ENCODE peak calls at places on chromosomes 3 and 15, in four cellular contexts. One of them, this sample, is unnamed.

GRCh38 chr3:86175593-86175992 is 815.4 kb downstream of the VGLL3 start:
- DNase-seq in GM12878: no peak
- DNase-seq in HCT116: no peak
- DNase-seq in HepG2: no peak
- DNase-seq in this sample: peak; percentile 73

GRCh38 chr3:195172285-195172684 is 98.7 kb downstream of the XXYLT1 start:
- DNase-seq in GM12878: no peak
- DNase-seq in HepG2: no peak
- DNase-seq in HCT116: no peak
- DNase-seq in this sample: no peak

GRCh38 chr3:127889976-127890650 is 24.9 kb upstream of the KBTBD12 start:
- DNase-seq in HCT116: no peak
- DNase-seq in HepG2: no peak
- DNase-seq in GM12878: no peak
- DNase-seq in this sample: no peak

GRCh38 chr15:90762109-90762508 is 45.0 kb downstream of the BLM start:
- DNase-seq in HepG2: no peak
- DNase-seq in GM12878: no peak
- DNase-seq in HCT116: no peak
- DNase-seq in this sample: no peak

GRCh38 chr15:78418681-78419080 is 19.3 kb upstream of the IREB2 start:
- DNase-seq in HepG2: peak; percentile 54
- DNase-seq in GM12878: no peak
- DNase-seq in HCT116: no peak
- DNase-seq in this sample: no peak

GRCh38 chr15:54250351-54250750 is 272.1 kb downstream of the UNC13C start:
- DNase-seq in GM12878: no peak
- DNase-seq in HepG2: no peak
- DNase-seq in HCT116: no peak
- DNase-seq in this sample: no peak

GRCh38 chr15:98779463-98780071 is 131.2 kb downstream of the IGF1R start:
- DNase-seq in HCT116: peak; percentile 49
- DNase-seq in HepG2: peak; percentile 64
- DNase-seq in GM12878: peak; percentile 41
- DNase-seq in this sample: peak; percentile 80

GRCh38 chr15:83205725-83206324 is 1.8 kb downstream of the HDGFL3 start:
- DNase-seq in HepG2: no peak
- DNase-seq in HCT116: no peak
- DNase-seq in GM12878: no peak
- DNase-seq in this sample: no peak

GRCh38 chr15:29670266-29670665 is 152.0 kb downstream of the TJP1 start:
- DNase-seq in HCT116: no peak
- DNase-seq in GM12878: no peak
- DNase-seq in HepG2: no peak
- DNase-seq in this sample: no peak

GRCh38 chr3:52070724-52071621 is 14.6 kb upstream of the DUSP7 start:
- DNase-seq in HCT116: no peak
- DNase-seq in HepG2: no peak
- DNase-seq in GM12878: no peak
- DNase-seq in this sample: no peak

GRCh38 chr3:183697610-183698317 is at the start of gene YEATS2:
- DNase-seq in HCT116: peak; percentile 23
- DNase-seq in HepG2: peak; percentile 31
- DNase-seq in GM12878: no peak
- DNase-seq in this sample: peak; percentile 43

GRCh38 chr15:22257047-22257667 is 176.8 kb downstream of the OR4M2 start:
- DNase-seq in GM12878: no peak
- DNase-seq in HepG2: no peak
- DNase-seq in HCT116: no peak
- DNase-seq in this sample: peak; percentile 63

GRCh38 chr3:51353566-51354140 is 31.4 kb upstream of the MANF start:
- DNase-seq in GM12878: no peak
- DNase-seq in HepG2: no peak
- DNase-seq in HCT116: no peak
- DNase-seq in this sample: no peak

GRCh38 chr15:85314139-85314538 is 66.3 kb upstream of the AKAP13 start:
- DNase-seq in HCT116: no peak
- DNase-seq in GM12878: no peak
- DNase-seq in HepG2: no peak
- DNase-seq in this sample: no peak

GRCh38 chr3:168061332-168061996 is 34.3 kb downstream of the GOLIM4 start:
- DNase-seq in GM12878: no peak
- DNase-seq in HepG2: peak; percentile 13
- DNase-seq in HCT116: no peak
- DNase-seq in this sample: no peak

GRCh38 chr3:190366145-190366544 is 21.8 kb upstream of the CLDN16 start:
- DNase-seq in GM12878: no peak
- DNase-seq in HepG2: no peak
- DNase-seq in HCT116: no peak
- DNase-seq in this sample: no peak

GRCh38 chr3:195100903-195101591 is 169.9 kb downstream of the XXYLT1 start:
- DNase-seq in GM12878: no peak
- DNase-seq in HCT116: no peak
- DNase-seq in HepG2: no peak
- DNase-seq in this sample: no peak

GRCh38 chr3:12471228-12471627 is 13.1 kb upstream of the TSEN2 start:
- DNase-seq in GM12878: no peak
- DNase-seq in HCT116: peak; percentile 92
- DNase-seq in HepG2: peak; percentile 36
- DNase-seq in this sample: no peak

GRCh38 chr15:77654975-77655374 is 22.3 kb upstream of the LINGO1 start:
- DNase-seq in HepG2: peak; percentile 45
- DNase-seq in GM12878: no peak
- DNase-seq in HCT116: peak; percentile 22
- DNase-seq in this sample: no peak

GRCh38 chr3:163929253-163929652 is 1149.0 kb downstream of the SI start:
- DNase-seq in HepG2: no peak
- DNase-seq in GM12878: no peak
- DNase-seq in HCT116: no peak
- DNase-seq in this sample: no peak

GRCh38 chr3:160448845-160449659 is 534 bp downstream of the TRIM59 start:
- DNase-seq in HepG2: no peak
- DNase-seq in GM12878: no peak
- DNase-seq in HCT116: no peak
- DNase-seq in this sample: peak; percentile 56

GRCh38 chr3:183701744-183702143 is 4.1 kb downstream of the YEATS2 start:
- DNase-seq in GM12878: no peak
- DNase-seq in HCT116: no peak
- DNase-seq in HepG2: no peak
- DNase-seq in this sample: no peak

GRCh38 chr3:174202146-174202545 is 657.0 kb upstream of the NAALADL2 start:
- DNase-seq in GM12878: no peak
- DNase-seq in HepG2: no peak
- DNase-seq in HCT116: no peak
- DNase-seq in this sample: no peak

GRCh38 chr3:178602864-178603263 is 66.6 kb downstream of the KCNMB2 start:
- DNase-seq in HCT116: no peak
- DNase-seq in HepG2: no peak
- DNase-seq in GM12878: no peak
- DNase-seq in this sample: no peak

GRCh38 chr3:8505621-8506020 is 4.0 kb downstream of the LMCD1 start:
- DNase-seq in HepG2: no peak
- DNase-seq in HCT116: no peak
- DNase-seq in GM12878: no peak
- DNase-seq in this sample: no peak

GRCh38 chr3:121545049-121545563 is 682 bp downstream of the POLQ start:
- DNase-seq in HepG2: no peak
- DNase-seq in HCT116: no peak
- DNase-seq in GM12878: no peak
- DNase-seq in this sample: no peak

GRCh38 chr3:77489216-77489615 is 449.3 kb downstream of the ROBO2 start:
- DNase-seq in GM12878: no peak
- DNase-seq in HepG2: no peak
- DNase-seq in HCT116: no peak
- DNase-seq in this sample: no peak

GRCh38 chr15:62068071-62068786 is 1.5 kb downstream of the C2CD4A start:
- DNase-seq in HepG2: peak; percentile 25
- DNase-seq in GM12878: no peak
- DNase-seq in HCT116: no peak
- DNase-seq in this sample: no peak

GRCh38 chr3:111134302-111134701 is 62.7 kb downstream of the NECTIN3 start:
- DNase-seq in GM12878: no peak
- DNase-seq in HCT116: no peak
- DNase-seq in HepG2: no peak
- DNase-seq in this sample: no peak

GRCh38 chr3:195556390-195556789 is 13.3 kb upstream of the PPP1R2 start:
- DNase-seq in GM12878: no peak
- DNase-seq in HCT116: no peak
- DNase-seq in HepG2: no peak
- DNase-seq in this sample: no peak

GRCh38 chr15:31279221-31280036 is 47.2 kb upstream of the KLF13 start:
- DNase-seq in HCT116: no peak
- DNase-seq in HepG2: no peak
- DNase-seq in GM12878: no peak
- DNase-seq in this sample: no peak

GRCh38 chr3:142808103-142808917 is 80.6 kb downstream of the PCOLCE2 start:
- DNase-seq in HepG2: peak; percentile 5
- DNase-seq in HCT116: peak; percentile 50
- DNase-seq in GM12878: no peak
- DNase-seq in this sample: no peak

GRCh38 chr3:42513521-42513920 is 11.1 kb downstream of the VIPR1 start:
- DNase-seq in HepG2: no peak
- DNase-seq in HCT116: no peak
- DNase-seq in GM12878: no peak
- DNase-seq in this sample: no peak

GRCh38 chr3:67290424-67290823 is 292.3 kb downstream of the KBTBD8 start:
- DNase-seq in HCT116: no peak
- DNase-seq in GM12878: no peak
- DNase-seq in HepG2: no peak
- DNase-seq in this sample: no peak

GRCh38 chr15:79089890-79090486 is 592 bp downstream of the RASGRF1 start:
- DNase-seq in GM12878: no peak
- DNase-seq in HepG2: no peak
- DNase-seq in HCT116: no peak
- DNase-seq in this sample: no peak

GRCh38 chr3:182697345-182697919 is 95.9 kb upstream of the ATP11B start:
- DNase-seq in HCT116: no peak
- DNase-seq in HepG2: no peak
- DNase-seq in GM12878: no peak
- DNase-seq in this sample: no peak

GRCh38 chr3:25664066-25664809 is 469 bp downstream of the TOP2B start:
- DNase-seq in GM12878: no peak
- DNase-seq in HepG2: peak; percentile 29
- DNase-seq in HCT116: peak; percentile 3
- DNase-seq in this sample: peak; percentile 28
- TF ChIP-seq ZNF274 in GM12878: no peak
- TF ChIP-seq ZNF274 in HepG2: peak; percentile 63
- TF ChIP-seq ZNF274 in HCT116: no peak
- TF ChIP-seq ZNF274 in this sample: no peak

GRCh38 chr3:5210926-5211325 is 23.4 kb downstream of the EDEM1 start:
- DNase-seq in HepG2: no peak
- DNase-seq in HCT116: no peak
- DNase-seq in GM12878: no peak
- DNase-seq in this sample: no peak
- H3K36me3 ChIP-seq in HepG2: peaks cover 37% of the 10 kb centered on the region
- H3K36me3 ChIP-seq in HCT116: peaks cover 32% of the 10 kb centered on the region
- H3K36me3 ChIP-seq in GM12878: peaks cover 60% of the 10 kb centered on the region
- H3K36me3 ChIP-seq in this sample: peaks cover 91% of the 10 kb centered on the region

GRCh38 chr3:31166249-31166885 is 271.9 kb upstream of the GADL1 start:
- DNase-seq in GM12878: no peak
- DNase-seq in HepG2: no peak
- DNase-seq in HCT116: no peak
- DNase-seq in this sample: no peak
- TF ChIP-seq ZNF274 in GM12878: no peak
- TF ChIP-seq ZNF274 in HepG2: no peak
- TF ChIP-seq ZNF274 in HCT116: no peak
- TF ChIP-seq ZNF274 in this sample: no peak

DNA sequence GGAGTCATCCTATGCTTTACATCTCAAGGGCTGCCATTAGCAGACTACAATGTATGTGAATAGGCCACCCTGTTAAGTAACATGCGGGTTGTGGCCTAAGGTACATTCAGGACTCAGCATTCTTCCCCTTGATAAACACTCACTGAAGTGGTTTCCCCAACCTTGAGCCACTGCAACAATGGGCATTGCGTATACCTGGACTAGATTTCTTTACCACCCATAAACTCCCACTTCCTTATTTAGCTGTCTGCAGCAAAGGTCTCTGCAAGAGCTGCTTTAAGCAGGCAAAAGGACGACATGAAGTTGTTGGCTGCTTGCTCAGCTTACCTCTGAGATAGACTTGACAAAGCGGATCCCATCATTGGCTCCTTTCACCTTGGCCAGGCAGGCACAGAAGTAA is 16.2 kb downstream of the FYCO1 start:
- DNase-seq in HCT116: no peak
- DNase-seq in HepG2: no peak
- DNase-seq in GM12878: no peak
- DNase-seq in this sample: no peak
- H3K36me3 ChIP-seq in HCT116: peaks cover 31% of the 10 kb centered on the region
- H3K36me3 ChIP-seq in HepG2: peaks cover 10% of the 10 kb centered on the region
- H3K36me3 ChIP-seq in GM12878: peaks cover 9% of the 10 kb centered on the region
- H3K36me3 ChIP-seq in this sample: peaks cover 74% of the 10 kb centered on the region

GRCh38 chr15:57698243-57698642 is 8.3 kb upstream of the POLR2M start:
- DNase-seq in HepG2: no peak
- DNase-seq in HCT116: no peak
- DNase-seq in GM12878: no peak
- DNase-seq in this sample: no peak
- TF ChIP-seq ZNF274 in HepG2: no peak
- TF ChIP-seq ZNF274 in HCT116: no peak
- TF ChIP-seq ZNF274 in GM12878: no peak
- TF ChIP-seq ZNF274 in this sample: no peak

DNA sequence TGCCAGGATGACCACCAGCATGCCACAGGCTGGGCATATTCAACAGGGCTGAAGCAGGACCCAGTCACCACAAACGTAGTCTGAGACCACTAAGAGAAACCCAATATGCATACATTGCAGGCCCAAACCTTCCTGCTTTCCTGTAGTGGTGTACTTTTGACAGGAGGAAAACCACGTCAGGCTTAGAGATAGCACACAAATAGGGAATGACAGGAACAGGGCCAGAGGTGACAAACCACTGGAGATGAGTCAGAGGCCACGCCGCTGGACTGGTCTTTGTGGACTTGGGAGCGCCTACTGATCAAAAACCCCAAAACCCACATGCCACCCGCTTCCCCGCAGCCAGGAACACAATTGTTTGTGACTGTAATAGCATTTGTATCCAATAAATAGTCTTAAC is 3.6 kb upstream of the EFCAB12 start:
- DNase-seq in GM12878: no peak
- DNase-seq in HCT116: no peak
- DNase-seq in HepG2: no peak
- DNase-seq in this sample: no peak
- H3K36me3 ChIP-seq in GM12878: peaks cover 10% of the 10 kb centered on the region
- H3K36me3 ChIP-seq in HCT116: peaks cover 53% of the 10 kb centered on the region
- H3K36me3 ChIP-seq in HepG2: peaks cover 7% of the 10 kb centered on the region
- H3K36me3 ChIP-seq in this sample: peaks cover 75% of the 10 kb centered on the region

GRCh38 chr15:50945725-50946124 is 37.2 kb downstream of the AP4E1 start:
- DNase-seq in HepG2: no peak
- DNase-seq in GM12878: no peak
- DNase-seq in HCT116: no peak
- DNase-seq in this sample: no peak
- TF ChIP-seq ZNF274 in HepG2: no peak
- TF ChIP-seq ZNF274 in GM12878: no peak
- TF ChIP-seq ZNF274 in HCT116: no peak
- TF ChIP-seq ZNF274 in this sample: no peak

GRCh38 chr15:68151277-68151676 is 53.9 kb downstream of the CALML4 start:
- DNase-seq in GM12878: no peak
- DNase-seq in HepG2: no peak
- DNase-seq in HCT116: no peak
- DNase-seq in this sample: no peak
- H3K36me3 ChIP-seq in GM12878: peaks cover 4% of the 10 kb centered on the region
- H3K36me3 ChIP-seq in HepG2: peaks cover 3% of the 10 kb centered on the region
- H3K36me3 ChIP-seq in HCT116: no peaks in the 10 kb centered on the region
- H3K36me3 ChIP-seq in this sample: peaks cover 26% of the 10 kb centered on the region

GRCh38 chr3:14170569-14171159 is 7.7 kb downstream of the XPC start:
- DNase-seq in HCT116: no peak
- DNase-seq in GM12878: no peak
- DNase-seq in HepG2: no peak
- DNase-seq in this sample: no peak
- TF ChIP-seq ZNF274 in HCT116: no peak
- TF ChIP-seq ZNF274 in GM12878: no peak
- TF ChIP-seq ZNF274 in HepG2: no peak
- TF ChIP-seq ZNF274 in this sample: no peak